ENCODE peak calls at places on chromosomes 11 and 22, in four cellular contexts. D is heart right ventricle; P is AG10803; N is stimulated activated CD8-positive, alpha-beta memory T cell treated with anti-CD3 and anti-CD28 coated beads, Interleukin-4, amount 100 ng/mL, for 24 hours. F is an unnamed sample.

GRCh38 chr22:37259540-37260029 is 15.5 kb upstream of the RAC2 start:
- DNase-seq in D (no peak), P (peak; percentile 46), N (no peak), F (no peak)

GRCh38 chr11:116579857-116580727 is 192.7 kb downstream of the BUD13 start:
- DNase-seq in D (no peak), P (no peak), N (no peak), F (no peak)

GRCh38 chr11:133947298-133947905 is 9.4 kb downstream of the IGSF9B start:
- DNase-seq in D (peak; percentile 65), P (peak; percentile 32), N (peak; percentile 29), F (no peak)

GRCh38 chr11:132904566-132904965 is 627.7 kb downstream of the OPCML start:
- DNase-seq in D (no peak), P (no peak), N (no peak), F (no peak)

GRCh38 chr11:83025267-83025704 is 46.4 kb downstream of the RAB30 start:
- DNase-seq in D (no peak), P (no peak), N (no peak), F (no peak)

GRCh38 chr11:22878039-22878438 is 17.8 kb upstream of the CCDC179 start:
- DNase-seq in D (no peak), P (no peak), N (no peak), F (no peak)

GRCh38 chr11:77198440-77198849 is 70.4 kb downstream of the MYO7A start:
- DNase-seq in D (no peak), P (no peak), N (peak; percentile 26), F (no peak)

GRCh38 chr22:45051419-45051818 is 41.6 kb upstream of the PHF21B start:
- DNase-seq in D (no peak), P (no peak), N (no peak), F (no peak)

GRCh38 chr11:45411221-45411946 is 125.2 kb upstream of the SYT13 start:
- DNase-seq in D (no peak), P (peak; percentile 48), N (no peak), F (no peak)

GRCh38 chr11:13009921-13010736 is 1.0 kb downstream of the RASSF10 start:
- DNase-seq in D (no peak), P (no peak), N (no peak), F (no peak)

GRCh38 chr22:40401981-40402406 is 31.6 kb downstream of the SGSM3 start:
- DNase-seq in D (no peak), P (no peak), N (no peak), F (no peak)

GRCh38 chr11:94737171-94737611 is 31.0 kb upstream of the AMOTL1 start:
- DNase-seq in D (no peak), P (peak; percentile 64), N (no peak), F (no peak)

GRCh38 chr22:20955548-20955947 is 11.5 kb upstream of the AIFM3 start:
- DNase-seq in D (no peak), P (no peak), N (no peak), F (no peak)

GRCh38 chr22:22910272-22911240 is 22.9 kb downstream of the IGLL5 start:
- DNase-seq in D (no peak), P (no peak), N (no peak), F (no peak)

GRCh38 chr11:100004541-100004940 is 682.5 kb upstream of the ARHGAP42 start:
- DNase-seq in D (no peak), P (no peak), N (no peak), F (no peak)

F was measured in BJ.